ENCODE peak calls at places on chromosomes 12 and 14, in eight cellular contexts. L is mesenchymal stem cell; H is NCI-H748 treated with DMSO at 0.1 percent for 48 hours; V is activated T-cell treated with anti-CD3 and anti-CD28 coated beads for 48 hours; B is anterior cingulate cortex; N is mucosa of descending colon; T is GM18507; W is stimulated activated CD4-positive, alpha-beta T cell treated with anti-CD3 and anti-CD28 coated beads, Interleukin-1b, Interleukin-23, amount 100 ng/mL, for 1 hour. Q is an unnamed sample.

GRCh38 chr12:54853933-54854538 is at the start of gene MUCL1:
- DNase-seq in L (peak; percentile 57), H (peak; percentile 64), V (peak; percentile 61), B (no peak), N (peak; percentile 85), T (peak; percentile 22), W (peak; percentile 52), Q (peak; percentile 30)

GRCh38 chr12:132178801-132179401 is 34.6 kb downstream of the NOC4L start:
- DNase-seq in L (no peak), H (peak; percentile 33), V (no peak), B (peak; percentile 27), N (peak; percentile 28), T (no peak), W (no peak), Q (no peak)

GRCh38 chr12:12350868-12351463 is 924 bp upstream of the MANSC1 start:
- DNase-seq in L (no peak), H (no peak), V (no peak), B (no peak), N (peak; percentile 42), T (no peak), W (no peak), Q (peak; percentile 73)

GRCh38 chr12:55019784-55020183 is at the start of gene NEUROD4:
- DNase-seq in L (peak; percentile 60), H (peak; percentile 64), V (peak; percentile 8), B (no peak), N (peak; percentile 27), T (no peak), W (no peak), Q (peak; percentile 46)

GRCh38 chr14:72516936-72517408 is 376.9 kb downstream of the DPF3 start:
- DNase-seq in L (peak; percentile 82), H (peak; percentile 27), V (peak; percentile 62), B (peak; percentile 51), N (peak; percentile 87), T (peak; percentile 15), W (peak; percentile 38), Q (no peak)

GRCh38 chr12:84508943-84509342 is 403.7 kb downstream of the SLC6A15 start:
- DNase-seq in L (no peak), H (no peak), V (no peak), B (no peak), N (no peak), T (no peak), W (no peak), Q (no peak)

GRCh38 chr14:59139324-59139723 is 49.1 kb upstream of the DAAM1 start:
- DNase-seq in L (no peak), H (no peak), V (no peak), B (no peak), N (no peak), T (no peak), W (no peak), Q (no peak)

GRCh38 chr14:94592457-94592856 is 11.2 kb downstream of the SERPINA5 start:
- DNase-seq in L (no peak), H (no peak), V (no peak), B (no peak), N (no peak), T (no peak), W (no peak), Q (no peak)

GRCh38 chr12:121357331-121357730 is 5.1 kb upstream of the ANAPC5 start:
- DNase-seq in L (no peak), H (no peak), V (no peak), B (no peak), N (no peak), T (no peak), W (no peak), Q (no peak)

Q was measured in HuH-7.